ENCODE peak calls at places on chromosomes 2 and 18, in five cellular contexts. One of them, this sample, is unnamed.

GRCh38 chr18:23712445-23712844 is 23.2 kb downstream of the LAMA3 start:
- DNase-seq in HepG2: no peak
- DNase-seq in PC-3: peak; percentile 53
- DNase-seq in neuronal stem cell: no peak
- DNase-seq in mammary epithelial cell: no peak
- DNase-seq in this sample: no peak

GRCh38 chr2:212854766-212855165 is 296.6 kb downstream of the IKZF2 start:
- DNase-seq in HepG2: no peak
- DNase-seq in PC-3: no peak
- DNase-seq in neuronal stem cell: no peak
- DNase-seq in mammary epithelial cell: no peak
- DNase-seq in this sample: no peak

GRCh38 chr2:27494944-27495554 is at the start of gene FNDC4:
- DNase-seq in HepG2: no peak
- DNase-seq in PC-3: peak; percentile 22
- DNase-seq in neuronal stem cell: peak; percentile 62
- DNase-seq in mammary epithelial cell: no peak
- DNase-seq in this sample: no peak

GRCh38 chr2:166180951-166181812 is 53.4 kb upstream of the SCN1A start:
- DNase-seq in HepG2: peak; percentile 79
- DNase-seq in PC-3: peak; percentile 93
- DNase-seq in neuronal stem cell: peak; percentile 51
- DNase-seq in mammary epithelial cell: peak; percentile 43
- DNase-seq in this sample: peak; percentile 36

GRCh38 chr2:96882230-96882629 is 12.3 kb upstream of the SEMA4C start:
- DNase-seq in HepG2: no peak
- DNase-seq in PC-3: no peak
- DNase-seq in neuronal stem cell: no peak
- DNase-seq in mammary epithelial cell: peak; percentile 56
- DNase-seq in this sample: no peak

GRCh38 chr18:12946549-12947354 is 1.1 kb upstream of the SEH1L start:
- DNase-seq in HepG2: peak; percentile 93
- DNase-seq in PC-3: peak; percentile 56
- DNase-seq in neuronal stem cell: peak; percentile 44
- DNase-seq in mammary epithelial cell: peak; percentile 52
- DNase-seq in this sample: peak; percentile 32

GRCh38 chr2:69514406-69514805 is 77.2 kb upstream of the NFU1 start:
- DNase-seq in HepG2: no peak
- DNase-seq in PC-3: no peak
- DNase-seq in neuronal stem cell: peak; percentile 32
- DNase-seq in mammary epithelial cell: no peak
- DNase-seq in this sample: peak; percentile 42

GRCh38 chr2:64225491-64225890 is 81.3 kb upstream of the PELI1 start:
- DNase-seq in HepG2: no peak
- DNase-seq in PC-3: peak; percentile 55
- DNase-seq in neuronal stem cell: no peak
- DNase-seq in mammary epithelial cell: peak; percentile 62
- DNase-seq in this sample: no peak

GRCh38 chr2:71481111-71481510 is 27.8 kb downstream of the DYSF start:
- DNase-seq in HepG2: no peak
- DNase-seq in PC-3: no peak
- DNase-seq in neuronal stem cell: no peak
- DNase-seq in mammary epithelial cell: no peak
- DNase-seq in this sample: no peak

GRCh38 chr2:19863303-19864041 is 38.3 kb downstream of the TTC32 start:
- DNase-seq in HepG2: peak; percentile 76
- DNase-seq in PC-3: peak; percentile 73
- DNase-seq in neuronal stem cell: peak; percentile 78
- DNase-seq in mammary epithelial cell: peak; percentile 26
- DNase-seq in this sample: peak; percentile 52

GRCh38 chr2:229780856-229781773 is 66.8 kb upstream of the DNER start:
- DNase-seq in HepG2: peak; percentile 43
- DNase-seq in PC-3: peak; percentile 59
- DNase-seq in neuronal stem cell: peak; percentile 45
- DNase-seq in mammary epithelial cell: peak; percentile 31
- DNase-seq in this sample: peak; percentile 32

GRCh38 chr18:72456802-72457201 is 87.3 kb downstream of the CBLN2 start:
- DNase-seq in HepG2: no peak
- DNase-seq in PC-3: peak; percentile 43
- DNase-seq in neuronal stem cell: no peak
- DNase-seq in mammary epithelial cell: no peak
- DNase-seq in this sample: no peak

GRCh38 chr2:26887142-26887541 is 39.2 kb downstream of the DPYSL5 start:
- DNase-seq in HepG2: no peak
- DNase-seq in PC-3: no peak
- DNase-seq in neuronal stem cell: no peak
- DNase-seq in mammary epithelial cell: no peak
- DNase-seq in this sample: no peak

GRCh38 chr2:134685967-134686366 is 32.8 kb downstream of the TMEM163 start:
- DNase-seq in HepG2: no peak
- DNase-seq in PC-3: no peak
- DNase-seq in neuronal stem cell: no peak
- DNase-seq in mammary epithelial cell: no peak
- DNase-seq in this sample: no peak

GRCh38 chr2:210792000-210792399 is 235.6 kb downstream of the CPS1 start:
- DNase-seq in HepG2: no peak
- DNase-seq in PC-3: no peak
- DNase-seq in neuronal stem cell: no peak
- DNase-seq in mammary epithelial cell: no peak
- DNase-seq in this sample: no peak

GRCh38 chr2:24273598-24273997 is 86.7 kb downstream of the ITSN2 start:
- DNase-seq in HepG2: no peak
- DNase-seq in PC-3: peak; percentile 30
- DNase-seq in neuronal stem cell: no peak
- DNase-seq in mammary epithelial cell: no peak
- DNase-seq in this sample: no peak
- H3K9ac ChIP-seq in HepG2: no peak overlapping the region
- H3K9ac ChIP-seq in PC-3: no peak overlapping the region
- H3K9ac ChIP-seq in neuronal stem cell: no peak overlapping the region
- H3K9ac ChIP-seq in mammary epithelial cell: no peak overlapping the region
- H3K9ac ChIP-seq in this sample: no peak overlapping the region

GRCh38 chr2:54454548-54454921 is 1.6 kb upstream of the SPTBN1 start:
- DNase-seq in HepG2: peak; percentile 71
- DNase-seq in PC-3: peak; percentile 36
- DNase-seq in neuronal stem cell: no peak
- DNase-seq in mammary epithelial cell: no peak
- DNase-seq in this sample: no peak

GRCh38 chr2:54456526-54457325 is 599 bp downstream of the SPTBN1 start:
- DNase-seq in HepG2: peak; percentile 19
- DNase-seq in PC-3: peak; percentile 25
- DNase-seq in neuronal stem cell: peak; percentile 67
- DNase-seq in mammary epithelial cell: peak; percentile 44
- DNase-seq in this sample: no peak

GRCh38 chr2:54457326-54458023 is 1.3 kb downstream of the SPTBN1 start:
- DNase-seq in HepG2: peak; percentile 59
- DNase-seq in PC-3: peak; percentile 55
- DNase-seq in neuronal stem cell: peak; percentile 27
- DNase-seq in mammary epithelial cell: peak; percentile 39
- DNase-seq in this sample: no peak

GRCh38 chr2:54455584-54456525 is at the start of gene SPTBN1:
- DNase-seq in HepG2: peak; percentile 87
- DNase-seq in PC-3: peak; percentile 66
- DNase-seq in neuronal stem cell: peak; percentile 86
- DNase-seq in mammary epithelial cell: peak; percentile 74
- DNase-seq in this sample: peak; percentile 72

GRCh38 chr2:54454922-54455583 is 1.1 kb upstream of the SPTBN1 start:
- DNase-seq in HepG2: peak; percentile 48
- DNase-seq in PC-3: peak; percentile 31
- DNase-seq in neuronal stem cell: peak; percentile 12
- DNase-seq in mammary epithelial cell: peak; percentile 14
- DNase-seq in this sample: no peak
- H3K27me3 ChIP-seq in HepG2: no peaks in the 10 kb centered on the region
- H3K27me3 ChIP-seq in PC-3: no peaks in the 10 kb centered on the region
- H3K27me3 ChIP-seq in neuronal stem cell: no peaks in the 10 kb centered on the region
- H3K27me3 ChIP-seq in mammary epithelial cell: no peaks in the 10 kb centered on the region
- H3K27me3 ChIP-seq in this sample: peaks cover 14% of the 10 kb centered on the region

GRCh38 chr2:29462293-29462692 is 347.1 kb downstream of the CLIP4 start:
- DNase-seq in HepG2: no peak
- DNase-seq in PC-3: peak; percentile 85
- DNase-seq in neuronal stem cell: no peak
- DNase-seq in mammary epithelial cell: peak; percentile 51
- DNase-seq in this sample: no peak

GRCh38 chr2:29459445-29460179 is 344.4 kb downstream of the CLIP4 start:
- DNase-seq in HepG2: no peak
- DNase-seq in PC-3: peak; percentile 67
- DNase-seq in neuronal stem cell: no peak
- DNase-seq in mammary epithelial cell: peak; percentile 57
- DNase-seq in this sample: no peak

GRCh38 chr2:29460191-29460590 is 345.0 kb downstream of the CLIP4 start:
- DNase-seq in HepG2: no peak
- DNase-seq in PC-3: no peak
- DNase-seq in neuronal stem cell: no peak
- DNase-seq in mammary epithelial cell: no peak
- DNase-seq in this sample: no peak

DNA sequence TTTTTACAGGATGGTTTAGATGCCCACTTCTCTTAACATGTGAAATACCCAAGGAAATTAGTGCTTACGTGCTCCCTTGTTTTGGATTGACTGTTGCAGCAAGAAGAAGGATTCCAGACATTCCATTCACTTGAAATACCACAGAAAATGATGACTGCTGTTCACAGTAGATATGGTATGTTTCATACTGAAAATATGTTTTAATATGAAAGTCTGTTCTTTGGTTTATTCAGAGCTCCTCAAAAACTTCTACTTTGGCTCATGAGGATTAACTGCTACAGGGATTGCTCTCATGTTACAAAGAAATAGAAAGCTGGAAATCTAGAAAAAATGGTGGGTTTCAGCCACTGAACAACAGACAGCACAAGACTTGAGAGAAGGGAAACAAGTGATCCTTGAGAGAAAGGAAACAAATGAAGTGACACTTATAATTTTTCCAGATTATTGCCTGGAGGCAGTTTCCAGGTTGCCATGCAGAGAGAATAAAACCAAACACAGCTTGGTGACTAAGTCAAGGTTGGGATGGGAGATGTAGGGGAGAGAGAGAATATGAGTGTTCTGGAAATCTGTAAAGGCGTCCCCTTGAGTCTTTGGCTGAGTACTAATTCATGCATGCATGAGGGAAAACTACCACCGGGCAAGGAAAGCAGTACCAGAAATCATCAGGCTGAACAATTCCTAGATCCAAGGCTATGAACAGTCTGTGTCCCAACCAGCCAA is 348.1 kb downstream of the CLIP4 start:
- DNase-seq in HepG2: no peak
- DNase-seq in PC-3: peak; percentile 71
- DNase-seq in neuronal stem cell: no peak
- DNase-seq in mammary epithelial cell: peak; percentile 60
- DNase-seq in this sample: no peak
- H3K9ac ChIP-seq in HepG2: no peak overlapping the region
- H3K9ac ChIP-seq in PC-3: no peak overlapping the region
- H3K9ac ChIP-seq in neuronal stem cell: no peak overlapping the region
- H3K9ac ChIP-seq in mammary epithelial cell: peak overlapping the region; percentile 10
- H3K9ac ChIP-seq in this sample: no peak overlapping the region

GRCh38 chr2:44753552-44754285 is 187.8 kb upstream of the SIX3 start:
- DNase-seq in HepG2: no peak
- DNase-seq in PC-3: no peak
- DNase-seq in neuronal stem cell: no peak
- DNase-seq in mammary epithelial cell: no peak
- DNase-seq in this sample: no peak

GRCh38 chr2:44747794-44748193 is 193.7 kb upstream of the SIX3 start:
- DNase-seq in HepG2: no peak
- DNase-seq in PC-3: peak; percentile 19
- DNase-seq in neuronal stem cell: no peak
- DNase-seq in mammary epithelial cell: no peak
- DNase-seq in this sample: no peak

GRCh38 chr2:44746367-44746766 is 195.1 kb upstream of the SIX3 start:
- DNase-seq in HepG2: no peak
- DNase-seq in PC-3: no peak
- DNase-seq in neuronal stem cell: no peak
- DNase-seq in mammary epithelial cell: no peak
- DNase-seq in this sample: no peak

GRCh38 chr2:44746856-44747612 is 194.5 kb upstream of the SIX3 start:
- DNase-seq in HepG2: no peak
- DNase-seq in PC-3: peak; percentile 93
- DNase-seq in neuronal stem cell: no peak
- DNase-seq in mammary epithelial cell: peak; percentile 64
- DNase-seq in this sample: no peak

GRCh38 chr2:44751754-44752479 is 189.6 kb upstream of the SIX3 start:
- DNase-seq in HepG2: no peak
- DNase-seq in PC-3: no peak
- DNase-seq in neuronal stem cell: no peak
- DNase-seq in mammary epithelial cell: no peak
- DNase-seq in this sample: no peak
- H3K27me3 ChIP-seq in HepG2: no peaks in the 10 kb centered on the region
- H3K27me3 ChIP-seq in PC-3: no peaks in the 10 kb centered on the region
- H3K27me3 ChIP-seq in neuronal stem cell: no peaks in the 10 kb centered on the region
- H3K27me3 ChIP-seq in mammary epithelial cell: no peaks in the 10 kb centered on the region
- H3K27me3 ChIP-seq in this sample: no peaks in the 10 kb centered on the region

GRCh38 chr2:73837847-73838585 is 9.3 kb downstream of the STAMBP start:
- DNase-seq in HepG2: no peak
- DNase-seq in PC-3: no peak
- DNase-seq in neuronal stem cell: no peak
- DNase-seq in mammary epithelial cell: no peak
- DNase-seq in this sample: no peak
- H3K9ac ChIP-seq in HepG2: no peak overlapping the region
- H3K9ac ChIP-seq in PC-3: no peak overlapping the region
- H3K9ac ChIP-seq in neuronal stem cell: no peak overlapping the region
- H3K9ac ChIP-seq in mammary epithelial cell: no peak overlapping the region
- H3K9ac ChIP-seq in this sample: no peak overlapping the region

GRCh38 chr2:240996834-240997140 is 1.6 kb upstream of the SNED1 start:
- DNase-seq in HepG2: no peak
- DNase-seq in PC-3: no peak
- DNase-seq in neuronal stem cell: no peak
- DNase-seq in mammary epithelial cell: no peak
- DNase-seq in this sample: no peak
- H3K27me3 ChIP-seq in HepG2: peaks cover 31% of the 10 kb centered on the region
- H3K27me3 ChIP-seq in PC-3: no peaks in the 10 kb centered on the region
- H3K27me3 ChIP-seq in neuronal stem cell: peaks cover 30% of the 10 kb centered on the region
- H3K27me3 ChIP-seq in mammary epithelial cell: peaks cover 4% of the 10 kb centered on the region
- H3K27me3 ChIP-seq in this sample: peaks cover 37% of the 10 kb centered on the region

GRCh38 chr2:42060028-42060427 is 12.2 kb downstream of the PKDCC start:
- DNase-seq in HepG2: no peak
- DNase-seq in PC-3: no peak
- DNase-seq in neuronal stem cell: no peak
- DNase-seq in mammary epithelial cell: no peak
- DNase-seq in this sample: no peak

GRCh38 chr2:42057159-42057901 is 9.5 kb downstream of the PKDCC start:
- DNase-seq in HepG2: no peak
- DNase-seq in PC-3: no peak
- DNase-seq in neuronal stem cell: no peak
- DNase-seq in mammary epithelial cell: no peak
- DNase-seq in this sample: no peak

GRCh38 chr2:42060718-42061619 is 13.1 kb downstream of the PKDCC start:
- DNase-seq in HepG2: no peak
- DNase-seq in PC-3: no peak
- DNase-seq in neuronal stem cell: no peak
- DNase-seq in mammary epithelial cell: no peak
- DNase-seq in this sample: no peak

GRCh38 chr2:42057902-42058450 is 10.2 kb downstream of the PKDCC start:
- DNase-seq in HepG2: no peak
- DNase-seq in PC-3: no peak
- DNase-seq in neuronal stem cell: no peak
- DNase-seq in mammary epithelial cell: no peak
- DNase-seq in this sample: no peak

GRCh38 chr2:42059261-42059898 is 11.6 kb downstream of the PKDCC start:
- DNase-seq in HepG2: no peak
- DNase-seq in PC-3: no peak
- DNase-seq in neuronal stem cell: no peak
- DNase-seq in mammary epithelial cell: no peak
- DNase-seq in this sample: no peak
- H3K9ac ChIP-seq in HepG2: no peak overlapping the region
- H3K9ac ChIP-seq in PC-3: no peak overlapping the region
- H3K9ac ChIP-seq in neuronal stem cell: no peak overlapping the region
- H3K9ac ChIP-seq in mammary epithelial cell: no peak overlapping the region
- H3K9ac ChIP-seq in this sample: no peak overlapping the region

This sample was measured in NT2/D1.